ENCODE peak calls at places on chromosomes 7 and 10, in five cellular contexts. M, H, Z, R and N are unnamed samples.
A peak's percentile ranks its signal among the peaks of the same experiment; 100 is the strongest.

GRCh38 chr7:152674860-152675760 is 831 bp downstream of the XRCC2 start:
- DNase-seq in H (peak; percentile 53), M (peak; percentile 2), R (no peak), Z (no peak), N (peak; percentile 57)

GRCh38 chr10:88582806-88583583 is at the start of gene RNLS:
- DNase-seq in R (peak; percentile 76), H (peak; percentile 21), M (peak; percentile 58), Z (peak; percentile 89), N (peak; percentile 72)

GRCh38 chr7:2687338-2687869 is 598 bp upstream of the AMZ1 start:
- DNase-seq in M (peak; percentile 67), Z (peak; percentile 80), H (no peak), R (no peak), N (no peak)

GRCh38 chr7:111958889-111959288 is 247.3 kb downstream of the DOCK4 start:
- DNase-seq in Z (no peak), M (no peak), H (no peak), R (no peak), N (no peak)

GRCh38 chr7:15780271-15780670 is 93.8 kb upstream of the MEOX2 start:
- DNase-seq in R (no peak), M (peak; percentile 80), H (no peak), Z (no peak), N (peak; percentile 33)

GRCh38 chr7:85554294-85554877 is 367.5 kb upstream of the SEMA3D start:
- DNase-seq in H (peak; percentile 0), Z (no peak), R (no peak), M (peak; percentile 83), N (peak; percentile 30)

GRCh38 chr7:111873963-111874693 is 311.8 kb upstream of the IMMP2L start:
- DNase-seq in H (no peak), R (no peak), M (peak; percentile 23), Z (no peak), N (no peak)

GRCh38 chr7:122791959-122792545 is 89.3 kb upstream of the RNF148 start:
- DNase-seq in Z (no peak), H (no peak), M (no peak), R (no peak), N (no peak)

GRCh38 chr7:127251458-127252379 is 1.0 kb downstream of the GRM8 start:
- DNase-seq in M (no peak), R (no peak), Z (peak; percentile 64), H (peak; percentile 15), N (no peak)

GRCh38 chr7:14457567-14458453 is 444.7 kb downstream of the DGKB start:
- DNase-seq in R (peak; percentile 48), H (peak; percentile 31), Z (peak; percentile 53), M (peak; percentile 80), N (peak; percentile 56)

GRCh38 chr10:48239618-48240017 is 34.9 kb downstream of the FRMPD2 start:
- DNase-seq in M (no peak), H (no peak), R (no peak), Z (no peak), N (peak; percentile 21)

GRCh38 chr7:121259826-121260225 is 69.0 kb upstream of the WNT16 start:
- DNase-seq in M (no peak), Z (no peak), R (no peak), H (no peak), N (no peak)

GRCh38 chr7:150564045-150564444 is 3.1 kb upstream of the GIMAP4 start:
- DNase-seq in Z (no peak), H (no peak), M (no peak), R (no peak), N (no peak)

GRCh38 chr7:6619961-6620360 is 4.6 kb downstream of the ZNF853 start:
- DNase-seq in Z (no peak), H (no peak), M (no peak), R (no peak), N (no peak)

GRCh38 chr7:6623589-6624245 is 8.3 kb downstream of the ZNF853 start:
- DNase-seq in R (no peak), M (no peak), Z (no peak), H (no peak), N (no peak)

GRCh38 chr7:6624246-6624611 is 8.8 kb downstream of the ZNF853 start:
- DNase-seq in H (no peak), M (no peak), Z (no peak), R (no peak), N (no peak)

GRCh38 chr7:6622129-6622710 is 6.8 kb downstream of the ZNF853 start:
- DNase-seq in Z (no peak), M (no peak), H (no peak), R (no peak), N (no peak)

DNA sequence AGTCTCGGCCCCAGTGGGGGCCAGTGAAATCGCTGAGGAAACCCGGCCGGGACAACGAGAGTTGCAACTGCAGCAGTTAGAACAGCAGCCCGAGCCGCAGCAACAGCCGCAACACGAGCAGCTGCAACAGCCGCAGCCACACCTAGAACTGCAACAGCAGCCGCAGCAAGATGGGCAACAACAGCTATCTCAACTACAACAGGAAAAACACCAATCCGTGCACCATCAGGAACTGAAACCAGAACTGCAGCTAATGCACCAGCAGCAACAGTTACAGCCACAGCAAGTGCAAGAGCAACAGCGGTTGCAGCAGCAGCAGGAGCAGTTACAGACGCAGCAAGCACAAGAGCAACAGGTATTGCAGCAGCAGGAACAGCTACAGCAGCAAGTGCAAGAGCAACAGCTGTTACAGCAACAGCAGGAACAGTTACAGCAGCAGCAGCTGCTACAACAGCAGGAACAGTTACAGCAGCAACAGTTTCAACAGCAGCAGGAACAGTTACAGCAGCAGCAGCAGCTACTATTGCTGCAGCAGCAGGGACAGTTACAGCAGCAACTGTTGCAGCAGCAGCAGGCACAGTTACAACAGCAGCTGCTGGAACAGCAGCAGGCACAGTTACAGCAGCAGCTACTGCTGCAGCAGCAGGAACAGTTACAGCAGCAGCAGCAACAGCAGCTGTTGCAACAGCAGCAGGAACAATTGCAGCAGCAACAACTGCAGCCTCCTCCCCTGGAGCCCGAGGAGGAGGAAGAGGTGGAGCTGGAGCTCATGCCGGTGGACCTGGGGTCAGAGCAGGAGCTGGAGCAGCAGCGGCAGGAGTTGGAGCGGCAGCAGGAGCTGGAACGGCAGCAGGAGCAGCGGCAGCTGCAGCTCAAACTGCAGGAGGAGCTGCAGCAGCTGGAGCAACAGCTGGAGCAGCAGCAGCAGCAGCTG is 6.1 kb downstream of the ZNF853 start:
- DNase-seq in M (no peak), H (no peak), R (no peak), Z (no peak), N (no peak)
- H3K4me3 ChIP-seq in M (no peak overlapping the region), H (no peak overlapping the region), R (no peak overlapping the region), Z (no peak overlapping the region), N (no peak overlapping the region)

DNA sequence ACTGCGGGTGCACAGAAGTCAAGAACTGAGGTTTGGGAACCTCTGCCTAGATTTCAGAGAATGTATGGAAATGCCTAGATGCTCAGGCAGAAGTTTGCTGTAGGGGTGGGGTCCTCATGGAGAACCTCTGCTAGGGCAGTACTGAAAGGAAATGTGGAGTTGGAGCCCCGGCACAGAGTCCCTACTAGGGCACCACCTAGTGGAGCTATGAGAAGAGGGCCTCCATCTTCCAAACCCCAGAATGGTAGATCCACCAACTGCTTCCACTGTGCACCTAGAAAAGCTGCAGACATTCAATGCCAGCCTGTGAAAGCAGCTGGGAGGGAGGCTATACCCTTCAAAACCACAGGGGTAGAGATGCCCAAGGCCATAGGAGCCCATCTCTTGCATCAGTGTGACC is 1336.0 kb upstream of the CELF2 start:
- DNase-seq in R (no peak), Z (no peak), M (no peak), H (no peak), N (no peak)
- TF ChIP-seq CTCF in R (no peak), Z (no peak), M (no peak), H (no peak), N (peak; percentile 4)

DNA sequence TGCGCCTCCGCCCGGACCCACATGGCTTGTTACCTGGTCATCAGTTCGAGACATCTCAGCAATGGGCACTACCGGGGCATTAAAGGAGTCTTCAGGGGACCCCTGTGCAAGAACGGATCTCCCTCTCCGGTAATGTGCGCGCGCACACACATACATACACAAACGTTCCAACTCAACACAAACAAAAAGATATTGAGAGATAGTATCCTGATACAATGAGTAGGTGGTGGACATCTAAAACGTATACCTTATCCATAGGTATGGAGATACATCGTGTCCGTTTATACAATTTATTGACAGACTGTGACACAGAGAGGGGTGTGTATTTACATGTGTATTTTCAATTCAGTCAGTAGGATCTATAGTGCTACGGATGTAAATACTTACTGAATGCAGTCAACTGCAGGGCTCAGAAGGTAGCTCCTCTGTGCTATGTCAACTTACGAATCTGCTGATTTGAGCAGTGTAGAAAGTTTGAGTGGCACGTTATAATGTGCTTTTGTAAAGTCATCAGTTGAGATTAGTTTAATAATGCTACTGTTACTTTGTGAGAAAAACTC is 536 bp downstream of the ZNF804B start:
- DNase-seq in M (no peak), H (no peak), R (no peak), Z (no peak), N (no peak)
- H3K4me3 ChIP-seq in M (no peak overlapping the region), H (peak overlapping the region; percentile 40), R (peak overlapping the region; percentile 63), Z (peak overlapping the region; percentile 29), N (no peak overlapping the region)

DNA sequence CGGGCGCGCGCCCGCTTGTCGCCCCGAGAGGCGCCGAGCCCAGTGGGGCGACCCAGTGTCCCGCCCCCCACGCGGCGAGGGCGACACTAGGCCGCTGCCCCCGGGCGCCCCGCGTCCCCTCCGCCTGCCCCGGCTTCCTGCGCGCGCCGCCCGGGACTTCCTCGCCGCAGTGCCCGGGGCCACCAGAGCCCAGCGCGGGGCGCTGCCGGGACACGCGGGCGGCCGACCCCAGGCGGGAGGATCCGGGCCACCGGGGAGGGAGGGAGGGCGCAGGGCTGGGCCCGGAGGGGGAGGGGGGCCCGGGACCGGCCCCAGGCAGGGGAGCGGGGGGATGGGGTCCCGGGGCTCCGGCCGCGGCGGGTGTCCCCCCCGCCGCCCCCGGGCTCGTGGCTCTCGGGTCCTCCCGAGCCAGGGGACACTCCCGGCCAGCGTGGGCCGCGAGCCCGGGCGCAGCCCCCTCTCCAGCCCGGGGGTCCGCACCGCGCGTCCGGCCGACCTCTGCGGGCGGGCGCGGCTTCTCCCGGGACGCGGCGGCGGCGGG is 435 bp upstream of the PWWP2B start:
- DNase-seq in Z (peak; percentile 90), H (no peak), R (peak; percentile 71), M (peak; percentile 42), N (peak; percentile 85)
- TF ChIP-seq CTCF in Z (no peak), H (peak; percentile 35), R (peak; percentile 52), M (no peak), N (peak; percentile 3)

DNA sequence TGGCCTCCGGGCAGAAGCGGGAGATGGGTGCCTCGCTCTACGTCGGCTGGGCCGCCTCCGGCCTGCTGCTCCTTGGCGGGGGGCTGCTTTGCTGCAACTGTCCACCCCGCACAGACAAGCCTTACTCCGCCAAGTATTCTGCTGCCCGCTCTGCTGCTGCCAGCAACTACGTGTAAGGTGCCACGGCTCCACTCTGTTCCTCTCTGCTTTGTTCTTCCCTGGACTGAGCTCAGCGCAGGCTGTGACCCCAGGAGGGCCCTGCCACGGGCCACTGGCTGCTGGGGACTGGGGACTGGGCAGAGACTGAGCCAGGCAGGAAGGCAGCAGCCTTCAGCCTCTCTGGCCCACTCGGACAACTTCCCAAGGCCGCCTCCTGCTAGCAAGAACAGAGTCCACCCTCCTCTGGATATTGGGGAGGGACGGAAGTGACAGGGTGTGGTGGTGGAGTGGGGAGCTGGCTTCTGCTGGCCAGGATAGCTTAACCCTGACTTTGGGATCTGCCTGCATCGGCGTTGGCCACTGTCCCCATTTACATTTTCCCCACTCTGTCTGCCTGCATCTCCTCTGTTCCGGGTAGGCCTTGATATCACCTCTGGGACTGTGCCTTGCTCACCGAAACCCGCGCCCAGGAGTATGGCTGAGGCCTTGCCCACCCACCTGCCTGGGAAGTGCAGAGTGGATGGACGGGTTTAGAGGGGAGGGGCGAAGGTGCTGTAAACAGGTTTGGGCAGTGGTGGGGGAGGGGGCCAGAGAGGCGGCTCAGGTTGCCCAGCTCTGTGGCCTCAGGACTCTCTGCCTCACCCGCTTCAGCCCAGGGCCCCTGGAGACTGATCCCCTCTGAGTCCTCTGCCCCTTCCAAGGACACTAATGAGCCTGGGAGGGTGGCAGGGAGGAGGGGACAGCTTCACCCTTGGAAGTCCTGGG is 1.1 kb downstream of the CLDN4 start:
- DNase-seq in H (no peak), R (no peak), Z (peak; percentile 95), M (no peak), N (peak; percentile 97)
- H3K4me3 ChIP-seq in H (no peak overlapping the region), R (no peak overlapping the region), Z (peak overlapping the region; percentile 66), M (no peak overlapping the region), N (peak overlapping the region; percentile 82)